ENCODE peak calls at places on chromosomes 6 and 20, in six cellular contexts. F is neural progenitor cell; K is CD8-positive, alpha-beta memory T cell; V is Panc1; Z is esophagus squamous epithelium; I is fibroblast of lung. Y is an unnamed sample.

GRCh38 chr6:79928478-79928998 is 18.8 kb downstream of the ELOVL4 start:
- DNase-seq in F (no peak), K (no peak), V (no peak), Z (no peak), I (no peak), Y (no peak)

GRCh38 chr6:122838060-122838780 is 49.2 kb downstream of the SMPDL3A start:
- DNase-seq in F (no peak), K (no peak), V (peak; percentile 13), Z (no peak), I (peak; percentile 18), Y (no peak)

GRCh38 chr6:15425947-15426346 is 180.1 kb downstream of the JARID2 start:
- DNase-seq in F (no peak), K (no peak), V (no peak), Z (no peak), I (no peak), Y (no peak)

GRCh38 chr6:88290432-88290831 is 124.3 kb upstream of the CNR1 start:
- DNase-seq in F (no peak), K (no peak), V (no peak), Z (no peak), I (no peak), Y (no peak)

GRCh38 chr20:49029203-49029602 is 16.9 kb upstream of the CSE1L start:
- DNase-seq in F (no peak), K (no peak), V (no peak), Z (no peak), I (peak; percentile 74), Y (no peak)

GRCh38 chr20:59018817-59019216 is 412 bp upstream of the TUBB1 start:
- DNase-seq in F (no peak), K (no peak), V (no peak), Z (no peak), I (no peak), Y (no peak)

GRCh38 chr20:2429061-2429460 is 41.5 kb downstream of the SNRPB start:
- DNase-seq in F (no peak), K (no peak), V (no peak), Z (no peak), I (no peak), Y (no peak)

GRCh38 chr6:5091210-5091609 is 6.1 kb downstream of the PPP1R3G start:
- DNase-seq in F (no peak), K (no peak), V (no peak), Z (no peak), I (no peak), Y (no peak)

GRCh38 chr6:162055365-162055764 is 672.2 kb downstream of the PRKN start:
- DNase-seq in F (no peak), K (no peak), V (no peak), Z (no peak), I (no peak), Y (no peak)

GRCh38 chr6:90411292-90411781 is 114.7 kb upstream of the BACH2 start:
- DNase-seq in F (no peak), K (peak; percentile 77), V (no peak), Z (no peak), I (peak; percentile 74), Y (no peak)

GRCh38 chr6:150664091-150664490 is 64.4 kb downstream of the PLEKHG1 start:
- DNase-seq in F (no peak), K (no peak), V (no peak), Z (no peak), I (no peak), Y (no peak)

GRCh38 chr20:47150403-47151152 is 205.9 kb downstream of the ZMYND8 start:
- DNase-seq in F (peak; percentile 91), K (no peak), V (peak; percentile 7), Z (no peak), I (peak; percentile 70), Y (peak; percentile 71)

GRCh38 chr20:52037370-52037769 is 154.2 kb downstream of the ZFP64 start:
- DNase-seq in F (no peak), K (no peak), V (no peak), Z (no peak), I (no peak), Y (no peak)

GRCh38 chr20:19737025-19737424 is 21.0 kb upstream of the RIN2 start:
- DNase-seq in F (no peak), K (no peak), V (peak; percentile 56), Z (no peak), I (peak; percentile 45), Y (no peak)

GRCh38 chr20:43341541-43341940 is 116.2 kb upstream of the SRSF6 start:
- DNase-seq in F (no peak), K (no peak), V (no peak), Z (no peak), I (no peak), Y (no peak)

GRCh38 chr6:14883921-14884320 is 361.9 kb upstream of the JARID2 start:
- DNase-seq in F (peak; percentile 52), K (no peak), V (no peak), Z (no peak), I (peak; percentile 17), Y (no peak)

GRCh38 chr6:113067612-113068262 is 720.6 kb downstream of the RFPL4B start:
- DNase-seq in F (no peak), K (no peak), V (no peak), Z (no peak), I (peak; percentile 75), Y (no peak)

GRCh38 chr6:153595903-153596302 is 443.1 kb upstream of the OPRM1 start:
- DNase-seq in F (no peak), K (no peak), V (no peak), Z (no peak), I (peak; percentile 8), Y (no peak)

GRCh38 chr6:151307501-151307900 is 67.7 kb downstream of the AKAP12 start:
- DNase-seq in F (no peak), K (no peak), V (no peak), Z (no peak), I (no peak), Y (no peak)

GRCh38 chr6:121666809-121667208 is 231.4 kb downstream of the GJA1 start:
- DNase-seq in F (no peak), K (no peak), V (peak; percentile 35), Z (no peak), I (peak; percentile 88), Y (no peak)

GRCh38 chr6:153947817-153948447 is 91.1 kb upstream of the OPRM1 start:
- DNase-seq in F (peak; percentile 64), K (no peak), V (peak; percentile 39), Z (no peak), I (no peak), Y (peak; percentile 46)

GRCh38 chr6:132365319-132365907 is 35.9 kb downstream of the MOXD1 start:
- DNase-seq in F (peak; percentile 30), K (no peak), V (no peak), Z (no peak), I (peak; percentile 87), Y (peak; percentile 51)

GRCh38 chr6:31794294-31794865 is 1.2 kb downstream of the VARS1 start:
- DNase-seq in F (peak; percentile 70), K (no peak), V (no peak), Z (no peak), I (peak; percentile 44), Y (no peak)

GRCh38 chr6:160089534-160089897 is 32.1 kb upstream of the SLC22A1 start:
- DNase-seq in F (no peak), K (no peak), V (no peak), Z (no peak), I (no peak), Y (no peak)

DNA sequence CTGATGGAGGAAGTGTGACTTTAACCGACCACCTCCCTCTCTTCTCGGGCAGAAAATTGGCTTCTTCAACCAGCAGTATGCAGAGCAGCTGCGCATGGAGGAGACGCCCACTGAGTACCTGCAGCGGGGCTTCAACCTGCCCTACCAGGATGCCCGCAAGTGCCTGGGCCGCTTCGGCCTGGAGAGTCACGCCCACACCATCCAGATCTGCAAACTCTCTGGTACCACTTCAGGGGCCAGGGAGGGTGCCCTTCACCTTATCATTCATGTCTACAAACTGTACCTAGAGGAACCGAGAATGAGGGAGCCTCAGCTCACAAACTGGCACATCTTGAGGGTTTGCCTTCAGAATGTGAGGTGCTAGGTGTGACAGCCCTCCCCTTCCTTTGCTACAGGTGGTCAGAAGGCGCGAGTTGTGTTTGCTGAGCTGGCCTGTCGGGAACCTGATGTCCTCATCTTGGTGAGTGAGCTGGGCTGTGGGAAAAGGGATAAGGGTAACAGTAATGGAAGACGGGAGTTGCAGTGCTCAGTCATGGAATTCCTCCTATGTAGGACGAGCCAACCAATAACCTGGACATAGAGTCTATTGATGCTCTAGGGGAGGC is 18.6 kb downstream of the ABCF1 start:
- DNase-seq in F (no peak), K (no peak), V (no peak), Z (no peak), I (no peak), Y (no peak)
- H3K36me3 ChIP-seq in F (peaks cover 7% of the 10 kb centered on the region), K (peaks cover 59% of the 10 kb centered on the region), V (peaks cover 19% of the 10 kb centered on the region), Z (peaks cover 28% of the 10 kb centered on the region), I (peaks cover 23% of the 10 kb centered on the region), Y (peaks cover 48% of the 10 kb centered on the region)

DNA sequence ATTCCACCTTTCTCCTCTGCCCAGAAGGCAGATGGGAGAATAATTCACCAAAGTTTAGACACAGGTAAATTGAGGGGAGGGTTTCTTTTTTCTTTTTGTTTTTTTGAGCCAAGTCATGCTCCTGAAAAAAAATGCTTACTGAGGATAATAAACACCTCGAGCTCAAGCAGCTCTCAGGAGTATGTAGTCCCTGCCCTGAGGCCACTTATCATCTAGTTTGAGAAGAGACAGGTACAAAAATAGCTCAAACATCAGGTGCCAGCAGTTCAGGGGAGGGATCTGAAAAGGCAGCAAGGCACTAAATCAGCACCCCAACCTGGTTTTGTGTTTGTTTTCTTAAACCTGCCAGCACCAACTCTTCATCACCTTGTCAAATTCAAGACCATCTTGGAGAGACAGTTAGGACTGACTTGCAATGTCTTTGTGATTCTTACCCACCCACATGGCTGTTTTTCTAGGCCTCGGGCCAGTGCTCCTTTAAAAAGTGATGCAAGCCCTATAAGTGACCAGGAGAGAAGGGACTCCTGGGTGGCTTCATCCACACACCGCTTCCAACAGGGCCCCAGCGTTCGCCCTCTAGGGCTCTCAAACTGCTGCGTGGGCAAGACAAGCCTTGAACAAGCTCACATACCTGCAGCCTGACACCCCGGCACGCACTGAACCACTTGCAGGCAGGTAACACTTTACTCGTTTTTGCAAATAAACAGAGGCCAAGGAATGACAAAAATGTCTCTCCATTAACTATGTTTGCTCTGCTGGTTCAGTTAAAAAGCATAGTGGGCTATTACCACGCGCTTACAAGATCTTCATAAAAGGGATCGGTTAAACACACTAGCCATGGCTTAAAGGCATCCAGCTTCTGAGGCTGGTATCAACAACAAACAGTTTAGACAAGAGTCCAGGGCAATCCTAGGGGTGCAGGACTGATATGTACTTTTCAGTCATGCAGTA is 13.9 kb downstream of the JAG1 start:
- DNase-seq in F (no peak), K (no peak), V (no peak), Z (no peak), I (no peak), Y (no peak)
- H3K36me3 ChIP-seq in F (peaks cover 11% of the 10 kb centered on the region), K (no peaks in the 10 kb centered on the region), V (no peaks in the 10 kb centered on the region), Z (peaks cover 37% of the 10 kb centered on the region), I (peaks cover 2% of the 10 kb centered on the region), Y (peaks cover 100% of the 10 kb centered on the region)

DNA sequence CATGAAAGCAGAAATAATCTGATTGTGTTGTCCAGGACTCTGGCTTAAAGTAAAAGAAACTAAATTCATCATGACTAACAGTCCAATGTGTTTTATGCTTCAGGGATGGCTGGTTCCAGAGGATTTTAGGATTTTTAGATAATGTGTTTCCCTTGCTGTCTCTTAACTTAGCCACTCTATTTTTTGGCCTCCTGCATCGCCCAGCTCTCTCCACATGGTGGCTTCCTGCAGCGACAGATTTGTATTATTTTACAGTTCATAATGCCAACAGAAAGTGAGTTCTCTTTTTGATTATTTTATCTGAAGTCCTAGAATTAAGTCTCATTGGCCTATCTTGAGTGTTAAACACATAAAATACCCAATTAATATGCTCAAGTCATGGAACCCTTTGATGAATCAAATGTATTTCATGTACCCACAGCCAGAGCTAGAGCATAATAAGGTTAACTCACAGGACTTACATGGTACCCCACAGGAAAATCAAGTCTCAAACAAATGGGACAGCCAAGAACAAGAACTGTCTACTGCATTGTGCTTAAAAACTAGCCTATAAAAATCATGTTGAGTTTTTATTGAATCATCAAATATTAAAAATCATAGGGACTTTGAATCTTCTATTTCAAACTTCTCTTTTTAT is 582.5 kb downstream of the DOK5 start:
- DNase-seq in F (no peak), K (no peak), V (no peak), Z (no peak), I (peak; percentile 3), Y (no peak)
- H3K36me3 ChIP-seq in F (no peaks in the 10 kb centered on the region), K (no peaks in the 10 kb centered on the region), V (no peaks in the 10 kb centered on the region), Z (no peaks in the 10 kb centered on the region), I (no peaks in the 10 kb centered on the region), Y (no peaks in the 10 kb centered on the region)

GRCh38 chr6:13696226-13696625 is 15.4 kb downstream of the RANBP9 start:
- DNase-seq in F (no peak), K (no peak), V (no peak), Z (no peak), I (peak; percentile 89), Y (no peak)
- H3K36me3 ChIP-seq in F (no peaks in the 10 kb centered on the region), K (no peaks in the 10 kb centered on the region), V (no peaks in the 10 kb centered on the region), Z (no peaks in the 10 kb centered on the region), I (no peaks in the 10 kb centered on the region), Y (peaks cover 59% of the 10 kb centered on the region)

Y was measured in neuronal stem cell.